ENCODE peak calls at places on chromosomes 6 and 20, in nine cellular contexts. F is NCI-H774; H is heart right ventricle; O is cardiac muscle cell; X is ELF-1; P is endothelial cell; E is substantia nigra; L is activated naive CD8-positive, alpha-beta T cell treated with anti-CD3 and anti-CD28 coated beads, Interleukin-2, amount 50 U/mL, for 24 hours; Q is brain microvascular endothelial cell. W is an unnamed sample.

GRCh38 chr20:35561268-35561667 is 19.4 kb downstream of the ERGIC3 start:
- DNase-seq in O (peak), H (no peak), Q (peak), X (peak), F (no peak), L (no peak), E (no peak), P (peak), W (peak)

GRCh38 chr20:56691325-56691990 is 62.4 kb downstream of the TFAP2C start:
- DNase-seq in X (no peak), P (no peak), E (no peak), L (no peak), Q (no peak), F (no peak), O (no peak), H (no peak), W (peak)

GRCh38 chr20:58677808-58678207 is 14.8 kb upstream of the NPEPL1 start:
- DNase-seq in X (no peak), Q (no peak), E (no peak), H (no peak), O (no peak), F (no peak), L (no peak), P (no peak), W (no peak)

GRCh38 chr20:32195581-32195980 is 12.0 kb downstream of the PLAGL2 start:
- DNase-seq in X (no peak), F (no peak), Q (no peak), H (no peak), E (no peak), O (no peak), L (no peak), P (no peak), W (no peak)

GRCh38 chr6:7243188-7243942 is 69.6 kb downstream of the SSR1 start:
- DNase-seq in Q (peak), O (peak), E (no peak), F (peak), X (peak), L (peak), P (peak), H (no peak), W (peak)

GRCh38 chr6:106973018-106973840 is 1.3 kb downstream of the CD24 start:
- DNase-seq in H (peak), L (peak), P (peak), X (peak), O (peak), E (no peak), F (peak), Q (no peak), W (no peak)

GRCh38 chr6:43575105-43575771 is 600 bp downstream of the XPO5 start:
- DNase-seq in Q (no peak), F (no peak), O (peak), E (no peak), L (peak), P (peak), H (peak), X (peak), W (peak)

GRCh38 chr6:147131728-147132127 is 72.5 kb upstream of the STXBP5 start:
- DNase-seq in O (no peak), L (no peak), F (peak), P (no peak), X (no peak), E (no peak), Q (peak), H (no peak), W (no peak)

GRCh38 chr6:21753571-21754108 is 160.1 kb downstream of the SOX4 start:
- DNase-seq in L (no peak), F (no peak), H (no peak), P (no peak), O (no peak), Q (peak), X (no peak), E (no peak), W (no peak)

GRCh38 chr6:43910638-43911353 is 140.8 kb downstream of the VEGFA start:
- DNase-seq in F (no peak), H (no peak), Q (peak), E (no peak), O (no peak), L (no peak), X (no peak), P (no peak), W (no peak)

GRCh38 chr6:158718431-158719126 is 68.7 kb downstream of the SYTL3 start:
- DNase-seq in E (no peak), F (no peak), H (no peak), P (peak), O (peak), Q (peak), X (peak), L (no peak), W (no peak)

GRCh38 chr20:32536861-32537656 is 48.1 kb downstream of the NOL4L start:
- DNase-seq in P (no peak), H (peak), Q (no peak), L (peak), O (no peak), X (no peak), E (no peak), F (peak), W (peak)

GRCh38 chr6:53956068-53956711 is 155.1 kb upstream of the MLIP start:
- DNase-seq in Q (peak), F (peak), H (peak), X (peak), E (peak), O (peak), P (peak), L (peak), W (peak)

GRCh38 chr6:169383265-169383664 is 129.6 kb upstream of the THBS2 start:
- DNase-seq in H (no peak), E (no peak), F (no peak), L (no peak), Q (no peak), P (no peak), X (no peak), O (no peak), W (no peak)

GRCh38 chr20:11902264-11902663 is 15.4 kb upstream of the BTBD3 start:
- DNase-seq in P (no peak), X (no peak), L (no peak), F (no peak), O (no peak), E (no peak), Q (peak), H (no peak), W (no peak)

GRCh38 chr20:58432190-58432954 is 43.3 kb downstream of the VAPB start:
- DNase-seq in P (no peak), Q (no peak), X (no peak), F (no peak), O (no peak), E (no peak), L (no peak), H (no peak), W (no peak)

GRCh38 chr20:46255440-46256104 is 52.7 kb downstream of the CDH22 start:
- DNase-seq in Q (no peak), E (no peak), H (peak), L (no peak), O (peak), P (peak), F (peak), X (no peak), W (peak)

GRCh38 chr20:54025166-54025835 is 45.1 kb downstream of the BCAS1 start:
- DNase-seq in H (no peak), Q (no peak), E (no peak), X (peak), O (no peak), F (no peak), P (no peak), L (no peak), W (no peak)

GRCh38 chr6:52361945-52362442 is at the start of gene PAQR8:
- DNase-seq in L (peak), P (peak), O (peak), E (peak), H (peak), Q (peak), F (peak), X (no peak), W (peak)

GRCh38 chr6:3317741-3318211 is 59.0 kb downstream of the PSMG4 start:
- DNase-seq in E (no peak), L (no peak), H (no peak), Q (no peak), F (no peak), X (no peak), O (no peak), P (no peak), W (no peak)

GRCh38 chr6:100378576-100378975 is 86.1 kb downstream of the SIM1 start:
- DNase-seq in Q (no peak), F (no peak), E (no peak), H (no peak), P (no peak), O (no peak), L (no peak), X (no peak), W (no peak)

GRCh38 chr20:1456300-1456699 is 10.3 kb downstream of the NSFL1C start:
- DNase-seq in P (no peak), F (no peak), X (no peak), E (no peak), O (no peak), Q (peak), H (no peak), L (no peak), W (no peak)

GRCh38 chr6:154099211-154099610 is 60.2 kb downstream of the OPRM1 start:
- DNase-seq in X (no peak), H (no peak), P (no peak), Q (no peak), F (no peak), L (no peak), E (no peak), O (no peak), W (no peak)

W was measured in testis.